ENCODE peak calls at places on chromosomes 3 and 15, in ten cellular contexts. Q is adrenal gland; U is CD8-positive, alpha-beta T cell; R is astrocyte; C is endothelial cell; I is HFFc6; B is K562; J is RWPE1; Z is Panc1; E is pancreas. W is an unnamed sample.

GRCh38 chr3:50205719-50206276 is 727 bp downstream of the SLC38A3 start:
- DNase-seq in J (no peak), U (peak; percentile 29), I (no peak), R (peak; percentile 10), Z (no peak), C (peak; percentile 32), Q (no peak), E (peak; percentile 85), B (peak; percentile 27), W (peak; percentile 62)

GRCh38 chr3:99286266-99286845 is 352.0 kb upstream of the COL8A1 start:
- DNase-seq in B (no peak), I (peak; percentile 3), R (peak; percentile 3), E (no peak), U (no peak), Z (no peak), C (no peak), Q (no peak), J (peak; percentile 8), W (no peak)

GRCh38 chr3:45665101-45665572 is 24.1 kb upstream of the SACM1L start:
- DNase-seq in Z (no peak), U (peak; percentile 61), I (peak; percentile 39), J (no peak), B (peak; percentile 92), R (no peak), E (peak; percentile 73), Q (peak; percentile 65), C (peak; percentile 43), W (peak; percentile 56)

GRCh38 chr15:60423540-60423939 is 25.8 kb upstream of the ANXA2 start:
- DNase-seq in B (peak; percentile 40), E (no peak), Z (no peak), C (peak; percentile 36), J (peak; percentile 69), I (peak; percentile 94), R (peak; percentile 88), U (no peak), Q (no peak), W (no peak)

GRCh38 chr3:166304509-166305063 is 467.4 kb upstream of the BCHE start:
- DNase-seq in B (no peak), E (no peak), Z (no peak), Q (no peak), C (no peak), J (no peak), R (no peak), U (no peak), I (no peak), W (no peak)

GRCh38 chr15:101115887-101116680 is 135.8 kb downstream of the CHSY1 start:
- DNase-seq in I (no peak), J (no peak), B (no peak), Z (no peak), U (no peak), E (no peak), Q (no peak), C (no peak), R (peak; percentile 68), W (no peak)

GRCh38 chr15:60477164-60477563 is 1.8 kb downstream of the ICE2 start:
- DNase-seq in Q (no peak), B (no peak), C (no peak), J (no peak), E (no peak), U (no peak), R (peak; percentile 2), I (no peak), Z (no peak), W (no peak)

GRCh38 chr3:129829640-129830039 is 63.9 kb downstream of the TMCC1 start:
- DNase-seq in C (peak; percentile 22), Q (peak; percentile 66), E (peak; percentile 48), U (no peak), J (peak; percentile 54), I (peak; percentile 98), R (peak; percentile 91), Z (peak; percentile 42), B (peak; percentile 67), W (peak; percentile 36)

GRCh38 chr15:29048011-29048410 is 162.2 kb downstream of the APBA2 start:
- DNase-seq in C (no peak), I (no peak), E (no peak), R (no peak), Z (no peak), Q (no peak), B (no peak), J (no peak), U (no peak), W (no peak)

GRCh38 chr3:70501596-70501995 is 189.2 kb upstream of the MDFIC2 start:
- DNase-seq in Q (no peak), J (no peak), B (no peak), I (no peak), Z (no peak), U (no peak), E (no peak), R (no peak), C (no peak), W (no peak)

DNA sequence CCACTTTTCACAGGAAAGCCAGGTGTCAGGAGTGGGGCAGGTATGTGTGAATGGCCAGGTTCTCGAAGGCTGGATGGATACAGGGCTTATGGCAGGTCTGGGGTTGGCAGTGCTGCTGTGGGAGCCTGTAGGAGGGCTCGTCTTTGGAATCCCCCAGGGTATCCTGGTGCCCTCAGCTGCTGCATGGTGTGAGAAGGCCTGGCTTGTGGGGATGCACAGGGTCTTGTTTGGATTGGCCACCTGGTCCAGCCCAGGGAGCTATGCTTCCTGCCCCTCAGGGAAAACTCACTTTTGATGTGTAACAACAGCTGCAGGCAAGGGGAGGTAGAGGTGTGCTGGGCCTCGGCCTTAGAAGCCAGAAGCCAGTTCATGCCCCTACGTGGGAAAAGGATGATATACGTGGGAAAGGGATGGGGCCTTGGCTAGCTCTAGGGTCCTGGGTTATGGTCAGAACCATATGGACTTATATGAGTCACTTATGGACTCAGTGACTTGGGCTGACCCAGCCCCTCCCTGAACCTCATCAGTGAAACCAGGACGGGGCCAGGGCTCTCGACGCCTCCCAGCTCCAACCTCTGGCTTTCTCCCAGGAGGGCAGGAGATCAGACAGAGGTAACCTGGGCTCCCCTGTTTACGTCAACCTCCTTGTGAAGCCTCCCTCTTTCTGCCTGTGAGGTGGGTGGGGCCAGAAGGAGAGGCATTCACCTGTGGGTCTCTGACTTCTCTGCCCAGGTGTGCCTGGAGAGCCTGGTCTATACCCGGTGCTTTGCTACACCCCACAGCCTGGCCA is 37.8 kb upstream of the CSPG4 start:
- DNase-seq in C (no peak), U (no peak), Q (no peak), Z (no peak), I (no peak), B (no peak), J (no peak), R (no peak), E (no peak), W (no peak)
- TF ChIP-seq CTCF in C (no peak), U (no peak), Q (no peak), Z (no peak), I (no peak), B (no peak), J (no peak), R (no peak), E (no peak), W (no peak)

DNA sequence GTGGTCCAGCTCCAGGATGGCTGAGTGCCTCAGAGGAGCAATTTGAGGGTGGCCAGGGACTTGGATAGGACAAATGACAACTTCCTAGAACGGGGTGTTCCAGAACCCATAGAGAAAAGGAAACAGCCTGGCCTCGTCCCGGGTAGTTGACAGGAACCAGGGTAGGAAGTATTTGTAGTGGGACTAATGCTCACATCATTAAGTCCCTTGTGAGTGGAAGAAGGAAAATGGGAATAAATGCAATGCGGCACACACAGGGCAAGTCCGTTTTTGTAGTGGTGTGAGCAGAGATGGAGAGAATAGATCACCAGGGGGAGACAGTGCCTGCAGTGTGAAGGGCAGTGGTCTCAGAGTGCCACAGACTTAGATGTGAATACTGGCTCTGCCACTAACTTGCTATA is 19.6 kb downstream of the TIMP4 start:
- DNase-seq in E (no peak), I (peak; percentile 48), B (peak; percentile 37), R (peak; percentile 36), Q (no peak), J (peak; percentile 33), U (no peak), Z (peak; percentile 56), C (peak; percentile 44), W (peak; percentile 35)
- TF ChIP-seq CTCF in E (no peak), I (peak; percentile 76), B (peak; percentile 75), R (peak; percentile 72), Q (no peak), J (peak; percentile 42), U (no peak), Z (peak; percentile 75), C (no peak), W (peak; percentile 67)

DNA sequence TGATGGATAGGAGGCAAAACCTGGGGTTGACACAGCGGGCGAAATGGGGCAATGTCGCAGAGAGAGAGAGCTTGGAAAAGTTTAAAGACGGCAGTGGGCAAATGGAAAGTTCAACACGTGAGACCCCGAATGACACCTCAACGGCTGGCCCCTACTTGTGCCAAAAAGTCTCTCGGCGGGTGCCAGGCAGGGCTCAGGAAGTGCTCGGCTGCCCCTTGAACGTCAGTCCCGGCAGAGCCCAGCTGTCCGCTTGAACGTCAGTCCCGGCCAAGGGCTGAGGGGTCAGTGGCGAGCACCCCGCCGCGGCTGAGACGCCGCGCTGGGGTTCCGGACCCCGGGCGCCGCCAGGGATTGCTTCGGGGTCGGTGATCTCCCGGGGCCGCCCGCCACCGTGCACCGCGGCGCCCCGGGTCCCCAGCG is 638 bp downstream of the EOGT start:
- DNase-seq in J (peak; percentile 18), B (peak; percentile 47), Q (peak; percentile 68), I (peak; percentile 23), R (peak; percentile 29), C (peak; percentile 59), U (no peak), Z (no peak), E (peak; percentile 57), W (peak; percentile 87)
- TF ChIP-seq CTCF in J (no peak), B (no peak), Q (no peak), I (no peak), R (no peak), C (no peak), U (no peak), Z (no peak), E (no peak), W (no peak)

GRCh38 chr3:156787926-156788663 is 38.1 kb upstream of the LEKR1 start:
- DNase-seq in C (no peak), J (peak; percentile 92), I (peak; percentile 95), E (no peak), Q (no peak), R (peak; percentile 97), U (no peak), Z (peak; percentile 53), B (peak; percentile 84), W (peak; percentile 17)
- TF ChIP-seq CTCF in C (no peak), J (no peak), I (no peak), E (no peak), Q (no peak), R (no peak), U (no peak), Z (no peak), B (no peak), W (peak; percentile 23)

GRCh38 chr15:63504979-63505841 is 817 bp downstream of the USP3 start:
- DNase-seq in I (peak; percentile 42), B (peak; percentile 75), J (no peak), C (peak; percentile 50), U (peak; percentile 56), R (peak; percentile 45), Q (peak; percentile 66), Z (no peak), E (peak; percentile 64), W (peak; percentile 78)
- TF ChIP-seq CTCF in I (peak; percentile 29), B (peak; percentile 27), J (peak; percentile 21), C (no peak), U (no peak), R (no peak), Q (no peak), Z (peak; percentile 48), E (peak; percentile 16), W (no peak)

GRCh38 chr15:66498501-66499386 is 1.2 kb upstream of the SNAPC5 start:
- DNase-seq in Z (no peak), J (no peak), E (no peak), I (peak; percentile 52), C (no peak), B (peak; percentile 40), Q (no peak), R (peak; percentile 6), U (no peak), W (peak; percentile 34)
- TF ChIP-seq CTCF in Z (no peak), J (peak; percentile 44), E (no peak), I (peak; percentile 77), C (peak; percentile 74), B (peak; percentile 51), Q (peak; percentile 42), R (peak; percentile 37), U (peak; percentile 45), W (peak; percentile 64)

W was measured in SK-N-SH.